ENCODE peak calls at places on chromosomes 16 and 17, in four cellular contexts. F is HepG2, H is WTC11, C is K562. R is an unnamed sample.

GRCh38 chr16:47110939-47111338 is 32.8 kb downstream of the NETO2 start:
- DNase-seq in C (peak), H (no peak), F (peak), R (no peak)

GRCh38 chr17:31147507-31148202 is 52.9 kb downstream of the NF1 start:
- DNase-seq in H (no peak), C (peak), F (no peak), R (no peak)

GRCh38 chr16:70380205-70380918 is 33.7 kb downstream of the DDX19A start:
- DNase-seq in F (peak), H (peak), C (no peak), R (no peak)

GRCh38 chr16:55368205-55368604 is 44.2 kb downstream of the IRX6 start:
- DNase-seq in F (no peak), H (no peak), C (no peak), R (no peak)

GRCh38 chr17:77286641-77287431 is 146.1 kb downstream of the SEC14L1 start:
- DNase-seq in C (peak), H (no peak), F (peak), R (no peak)

GRCh38 chr17:41004397-41004796 is 4.5 kb downstream of the KRTAP3-1 start:
- DNase-seq in F (no peak), C (no peak), H (no peak), R (no peak)

GRCh38 chr17:21232033-21232749 is 18.2 kb upstream of the TMEM11 start:
- DNase-seq in F (no peak), C (no peak), H (no peak), R (no peak)

GRCh38 chr16:24771132-24771778 is 41.8 kb downstream of the TNRC6A start:
- DNase-seq in F (no peak), C (no peak), H (no peak), R (no peak)

GRCh38 chr17:71251936-71252335 is 868.9 kb upstream of the SOX9 start:
- DNase-seq in F (no peak), H (no peak), C (no peak), R (no peak)

GRCh38 chr17:38324141-38324540 is 19.6 kb downstream of the GPR179 start:
- DNase-seq in H (no peak), C (no peak), F (no peak), R (no peak)

GRCh38 chr16:86285421-86285820 is 224.9 kb upstream of the FOXF1 start:
- DNase-seq in F (no peak), H (no peak), C (no peak), R (no peak)

GRCh38 chr17:28738680-28739384 is 5.0 kb upstream of the TRAF4 start:
- DNase-seq in F (no peak), C (no peak), H (no peak), R (peak)

GRCh38 chr17:67503184-67503583 is 126.1 kb downstream of the PITPNC1 start:
- DNase-seq in C (no peak), F (no peak), H (no peak), R (no peak)

GRCh38 chr16:17440131-17440530 is 30.6 kb downstream of the XYLT1 start:
- DNase-seq in C (no peak), F (no peak), H (no peak), R (no peak)

GRCh38 chr16:56193951-56194726 is 2.9 kb downstream of the GNAO1 start:
- DNase-seq in H (peak), C (peak), F (peak), R (no peak)

GRCh38 chr17:61289408-61290385 is 109.9 kb upstream of the TBX2 start:
- DNase-seq in F (no peak), H (no peak), C (no peak), R (no peak)

GRCh38 chr16:85372627-85373372 is 240.3 kb upstream of the GSE1 start:
- DNase-seq in C (peak), H (no peak), F (peak), R (no peak)

GRCh38 chr17:43601280-43602050 is 55.3 kb upstream of the ETV4 start:
- DNase-seq in H (no peak), C (no peak), F (no peak), R (no peak)

GRCh38 chr16:81478294-81478693 is 33.7 kb downstream of the CMIP start:
- DNase-seq in H (no peak), F (no peak), C (no peak), R (no peak)

GRCh38 chr17:70187383-70187782 is 18.1 kb downstream of the KCNJ2 start:
- DNase-seq in C (no peak), F (no peak), H (no peak), R (no peak)

GRCh38 chr16:28217326-28217725 is 5.6 kb upstream of the XPO6 start:
- DNase-seq in C (peak), H (no peak), F (no peak), R (no peak)

GRCh38 chr17:57488856-57489255 is 232.5 kb downstream of the MSI2 start:
- DNase-seq in F (no peak), C (no peak), H (no peak), R (no peak)

GRCh38 chr17:79815836-79816371 is 19.0 kb upstream of the CBX8 start:
- DNase-seq in F (no peak), H (no peak), C (no peak), R (no peak)

GRCh38 chr16:21101631-21102420 is 48.8 kb downstream of the DNAH3 start:
- DNase-seq in H (peak), C (peak), F (peak), R (no peak)

GRCh38 chr17:40316571-40317344 is 7.8 kb downstream of the RARA start:
- DNase-seq in H (peak), F (peak), C (no peak), R (no peak)

GRCh38 chr17:75834279-75834920 is 9.8 kb downstream of the UNC13D start:
- DNase-seq in H (no peak), F (no peak), C (no peak), R (no peak)

GRCh38 chr16:25124503-25124902 is 13.0 kb downstream of the LCMT1 start:
- DNase-seq in C (no peak), F (no peak), H (no peak), R (no peak)

GRCh38 chr17:73784015-73784603 is 139.9 kb upstream of the SDK2 start:
- DNase-seq in C (no peak), H (no peak), F (no peak), R (no peak)

GRCh38 chr17:66296289-66296725 is 6.1 kb upstream of the PRKCA start:
- DNase-seq in C (peak), F (no peak), H (no peak), R (no peak)

GRCh38 chr16:29811896-29812665 is at the start of gene PRRT2:
- DNase-seq in F (no peak), H (peak), C (peak), R (no peak)

GRCh38 chr16:55494994-55495421 is 13.9 kb upstream of the LPCAT2 start:
- DNase-seq in H (no peak), F (peak), C (peak), R (no peak)

GRCh38 chr16:50802958-50803357 is 61.1 kb downstream of the CYLD start:
- DNase-seq in F (no peak), H (no peak), C (no peak), R (no peak)

DNA sequence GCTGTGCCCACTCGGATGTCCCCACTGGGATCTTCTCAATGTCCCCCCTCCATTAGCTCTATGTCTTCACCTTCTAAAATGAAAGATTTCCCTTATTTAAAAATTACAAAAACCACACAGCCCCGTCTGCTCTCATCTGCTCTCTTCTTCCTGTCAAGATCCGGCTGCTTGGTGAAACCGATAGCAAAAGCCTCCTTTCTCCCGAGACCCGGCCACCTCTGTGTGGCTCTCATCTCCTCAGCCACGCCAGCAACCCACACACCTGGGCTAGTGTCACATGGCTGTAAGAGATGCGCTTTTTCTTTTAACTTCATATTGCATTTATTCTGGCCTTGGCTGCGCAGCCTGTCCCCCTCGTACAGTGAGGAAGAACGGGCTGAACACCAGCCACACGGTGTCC is 20.6 kb downstream of the IFT140 start:
- DNase-seq in C (no peak), F (no peak), H (no peak), R (no peak)
- TF ChIP-seq CREM in C (no peak), F (no peak), H (no peak), R (no peak)

GRCh38 chr17:16911141-16911937 is 60.6 kb downstream of the TNFRSF13B start:
- DNase-seq in C (peak), H (peak), F (no peak), R (no peak)

GRCh38 chr17:16909887-16910286 is 62.0 kb downstream of the TNFRSF13B start:
- DNase-seq in H (no peak), F (no peak), C (no peak), R (no peak)

GRCh38 chr17:16910341-16910740 is 61.6 kb downstream of the TNFRSF13B start:
- DNase-seq in F (no peak), H (no peak), C (no peak), R (no peak)

GRCh38 chr17:16909472-16909871 is 62.4 kb downstream of the TNFRSF13B start:
- DNase-seq in C (no peak), H (no peak), F (no peak), R (no peak)

GRCh38 chr17:16912021-16912962 is 59.6 kb downstream of the TNFRSF13B start:
- DNase-seq in C (no peak), F (no peak), H (peak), R (no peak)
- TF ChIP-seq CREM in C (no peak), F (no peak), H (no peak), R (no peak)

GRCh38 chr16:11106726-11107125 is 149.3 kb downstream of the SOCS1 start:
- DNase-seq in C (no peak), F (no peak), H (no peak), R (no peak)
- TF ChIP-seq CREM in C (no peak), F (no peak), H (no peak), R (no peak)

DNA sequence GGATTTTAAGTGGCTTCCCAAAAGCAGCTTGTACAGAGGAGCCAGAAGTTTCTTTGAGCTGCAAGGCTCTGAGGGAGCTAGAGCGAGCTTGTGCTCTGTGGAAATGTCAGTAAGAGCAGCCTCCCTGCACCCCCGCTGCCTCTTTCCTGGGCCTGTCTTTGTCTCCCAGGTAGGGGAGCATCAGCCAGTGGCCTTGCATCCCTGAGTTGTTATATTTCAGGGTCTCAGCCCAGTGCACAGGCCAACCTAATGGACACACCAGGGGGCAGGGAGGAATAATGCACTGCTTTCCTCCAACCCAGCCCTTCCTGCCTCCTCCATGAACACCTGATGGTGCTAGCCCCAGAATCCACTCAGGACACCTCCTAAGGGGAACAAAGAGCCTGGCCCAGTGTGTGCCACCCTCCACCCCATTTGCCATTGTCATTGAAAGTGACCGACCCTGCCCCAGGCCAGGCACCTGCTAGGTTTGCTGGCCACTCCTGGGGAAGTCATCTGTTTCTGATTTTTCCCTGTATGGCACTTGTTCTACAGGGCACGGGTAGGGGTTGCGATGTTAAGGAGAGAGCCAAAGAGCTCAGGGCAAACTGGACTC is 6.3 kb downstream of the TPPP3 start:
- DNase-seq in C (no peak), H (no peak), F (no peak), R (no peak)
- TF ChIP-seq CREM in C (no peak), H (no peak), F (no peak), R (no peak)

DNA sequence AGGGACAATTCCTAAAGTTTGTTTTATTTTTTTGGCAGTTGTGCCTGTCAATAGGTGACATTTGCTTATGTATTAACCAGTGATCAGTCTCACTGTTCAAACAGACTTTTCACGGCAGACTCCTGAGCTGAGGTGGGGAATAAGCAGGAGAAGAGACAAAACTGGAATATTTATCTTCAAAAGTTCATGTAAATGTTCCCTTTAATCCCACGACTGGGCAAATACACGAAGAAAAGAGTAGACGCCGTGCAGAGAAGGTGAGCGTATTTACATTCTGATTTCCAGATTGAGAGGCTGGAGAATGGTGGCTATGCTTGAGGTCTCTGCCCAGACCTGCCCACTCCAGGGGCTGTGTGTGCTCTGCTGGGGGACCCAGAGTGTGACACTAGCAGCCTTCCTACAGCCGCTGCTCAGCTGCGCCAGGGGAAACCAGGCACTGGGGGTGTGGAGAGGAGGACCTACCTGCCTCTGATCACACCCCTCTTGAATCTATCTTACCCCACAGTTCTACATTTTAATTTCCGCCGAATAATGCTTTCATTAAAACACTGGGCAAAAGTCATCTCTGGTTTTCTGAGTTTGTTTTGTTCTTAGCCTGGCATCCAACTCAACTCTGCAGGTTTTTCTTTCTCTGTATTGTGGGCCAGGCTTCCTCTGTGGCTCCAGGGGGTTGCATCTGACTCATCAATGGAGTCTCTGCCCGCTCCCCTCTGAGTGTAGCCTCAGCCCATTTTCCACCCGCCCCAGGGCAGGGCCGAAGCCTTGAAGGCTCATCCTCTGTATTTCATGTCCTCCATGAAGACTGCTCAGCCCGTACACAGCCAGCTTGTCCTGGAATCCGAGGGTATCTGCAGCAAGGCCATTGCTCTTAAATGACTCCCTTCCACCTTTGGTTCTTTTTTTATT is 237.1 kb downstream of the NTN1 start:
- DNase-seq in H (no peak), F (peak), C (no peak), R (no peak)
- TF ChIP-seq CREM in H (no peak), F (peak), C (no peak), R (no peak)

DNA sequence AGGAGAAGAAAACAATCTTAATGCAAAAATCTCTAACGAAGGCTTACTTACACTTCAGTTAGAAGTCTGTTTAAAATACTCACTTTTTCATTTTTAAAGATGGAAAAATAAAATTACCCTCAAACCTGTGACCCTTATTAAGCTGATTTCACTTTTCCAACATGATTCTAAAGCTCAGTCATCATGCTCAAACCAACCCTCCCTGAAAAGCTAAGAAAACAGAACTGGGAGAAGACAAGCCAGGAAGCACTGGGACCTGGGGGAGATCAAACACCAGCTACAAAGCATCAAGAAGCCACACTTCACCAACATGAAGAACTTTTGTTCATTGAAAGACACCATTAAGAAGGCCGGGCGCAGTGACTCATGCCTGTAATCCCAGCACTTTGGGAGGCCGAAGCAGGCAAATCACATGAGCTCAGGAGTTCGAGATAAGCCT is 88.8 kb downstream of the LITAF start:
- DNase-seq in C (no peak), F (peak), H (no peak), R (no peak)
- TF ChIP-seq CREM in C (no peak), F (no peak), H (no peak), R (no peak)

GRCh38 chr16:88317619-88317977 is 65.2 kb upstream of the ZNF469 start:
- DNase-seq in C (no peak), F (no peak), H (no peak), R (no peak)

GRCh38 chr16:88316941-88317618 is 65.7 kb upstream of the ZNF469 start:
- DNase-seq in H (no peak), C (no peak), F (no peak), R (no peak)

GRCh38 chr16:88316151-88316550 is 66.6 kb upstream of the ZNF469 start:
- DNase-seq in C (no peak), H (no peak), F (no peak), R (no peak)

GRCh38 chr16:88314991-88315542 is 67.7 kb upstream of the ZNF469 start:
- DNase-seq in C (no peak), F (peak), H (no peak), R (no peak)

DNA sequence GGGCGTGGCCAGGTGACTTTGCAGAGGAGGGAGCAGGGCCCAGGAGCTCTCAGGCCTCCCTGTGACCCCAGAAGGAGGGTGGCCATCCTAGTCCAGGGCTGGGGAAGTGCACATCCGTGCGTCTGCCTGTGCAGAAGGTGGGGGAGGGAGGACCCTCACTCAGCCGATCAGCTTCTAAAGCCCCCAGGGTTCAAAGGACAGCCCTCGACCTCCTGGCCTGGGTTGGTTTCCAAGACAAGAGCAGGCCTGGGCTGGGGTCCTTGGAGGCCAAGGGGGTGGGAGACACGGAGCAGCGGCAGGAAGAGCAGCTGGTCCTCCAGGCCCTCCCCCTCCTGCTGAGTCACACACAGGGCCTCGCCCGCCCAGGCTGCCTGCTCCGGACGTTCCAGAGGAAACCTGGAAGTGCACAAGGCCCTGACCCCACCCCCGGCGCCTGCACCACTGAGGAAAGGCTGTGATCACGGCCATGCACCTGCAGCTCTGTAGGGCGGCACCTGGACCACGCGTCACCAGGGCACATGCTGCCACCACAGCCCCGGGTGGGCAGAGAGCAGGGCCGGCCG is 67.1 kb upstream of the ZNF469 start:
- DNase-seq in C (peak), H (no peak), F (peak), R (no peak)
- TF ChIP-seq CREM in C (no peak), H (no peak), F (no peak), R (no peak)

GRCh38 chr17:47806026-47806912 is 15.3 kb downstream of the OSBPL7 start:
- DNase-seq in H (no peak), C (no peak), F (no peak), R (no peak)
- TF ChIP-seq CREM in H (no peak), C (no peak), F (no peak), R (no peak)

GRCh38 chr17:42522263-42522790 is 13.7 kb upstream of the NAGLU start:
- DNase-seq in F (peak), C (no peak), H (no peak), R (no peak)
- TF ChIP-seq CREM in F (no peak), C (no peak), H (no peak), R (no peak)